ENCODE peak calls at places on chromosomes 3 and 15, in eight cellular contexts. P, O, H, N, L, C, M and W are unnamed samples.

GRCh38 chr3:171753025-171753472 is 57.2 kb downstream of the PLD1 start:
- DNase-seq in L (no peak), C (no peak), P (peak), M (no peak), H (no peak), N (peak), O (peak), W (no peak)

GRCh38 chr3:130604806-130605205 is 87.8 kb downstream of the COL6A6 start:
- DNase-seq in O (no peak), N (no peak), H (no peak), C (no peak), M (no peak), P (no peak), L (no peak), W (no peak)

GRCh38 chr3:17009831-17010230 is 125.1 kb downstream of the PLCL2 start:
- DNase-seq in N (no peak), M (no peak), C (no peak), P (no peak), H (no peak), O (no peak), L (no peak), W (no peak)

GRCh38 chr3:35393916-35394315 is 245.4 kb upstream of the ARPP21 start:
- DNase-seq in P (no peak), H (no peak), O (no peak), M (no peak), C (no peak), N (peak), L (no peak), W (no peak)

GRCh38 chr3:141015486-141015885 is 35.7 kb upstream of the SPSB4 start:
- DNase-seq in P (no peak), C (no peak), O (no peak), M (no peak), L (peak), H (no peak), N (no peak), W (no peak)

GRCh38 chr3:160755776-160756304 is at the start of gene PPM1L:
- DNase-seq in O (peak), C (peak), M (peak), L (peak), P (peak), N (peak), H (no peak), W (peak)

GRCh38 chr3:63990733-63991132 is 32.6 kb downstream of the PSMD6 start:
- DNase-seq in L (no peak), H (no peak), P (no peak), O (no peak), M (no peak), C (no peak), N (no peak), W (no peak)

GRCh38 chr3:128433630-128434185 is 33.0 kb downstream of the DNAJB8 start:
- DNase-seq in P (no peak), H (no peak), M (no peak), O (no peak), N (no peak), L (no peak), C (no peak), W (peak)

GRCh38 chr15:90680371-90680935 is 36.7 kb upstream of the BLM start:
- DNase-seq in C (no peak), O (peak), L (peak), P (peak), M (peak), N (peak), H (no peak), W (peak)

GRCh38 chr3:22819209-22819608 is 383.9 kb upstream of the UBE2E2 start:
- DNase-seq in N (no peak), M (no peak), O (no peak), C (no peak), P (no peak), L (no peak), H (no peak), W (no peak)

GRCh38 chr3:50170689-50171088 is 15.6 kb downstream of the SEMA3F start:
- DNase-seq in H (no peak), N (peak), M (no peak), O (peak), L (peak), C (no peak), P (peak), W (peak)

GRCh38 chr15:45200799-45201556 is 13.2 kb upstream of the SHF start:
- DNase-seq in N (peak), C (no peak), H (peak), M (peak), O (peak), L (peak), P (peak), W (peak)

GRCh38 chr3:72816843-72817485 is 31.3 kb downstream of the SHQ1 start:
- DNase-seq in P (no peak), M (no peak), N (no peak), H (no peak), O (no peak), L (no peak), C (peak), W (no peak)

GRCh38 chr3:165491487-165491886 is 295.3 kb upstream of the SLITRK3 start:
- DNase-seq in M (peak), H (no peak), C (no peak), N (peak), L (no peak), O (no peak), P (peak), W (no peak)

GRCh38 chr3:95923496-95924210 is 890.7 kb upstream of the EPHA6 start:
- DNase-seq in L (peak), M (no peak), O (peak), P (peak), N (peak), C (no peak), H (no peak), W (no peak)

GRCh38 chr3:31077021-31077601 is 182.7 kb upstream of the GADL1 start:
- DNase-seq in O (no peak), H (no peak), C (peak), M (no peak), P (peak), N (peak), L (peak), W (peak)

GRCh38 chr3:120846073-120846472 is 61.9 kb upstream of the STXBP5L start:
- DNase-seq in P (no peak), H (no peak), M (no peak), N (no peak), L (no peak), O (no peak), C (no peak), W (no peak)

GRCh38 chr15:74866090-74866489 is 7.1 kb downstream of the SCAMP2 start:
- DNase-seq in M (no peak), P (peak), N (peak), C (no peak), O (peak), H (no peak), L (peak), W (peak)

GRCh38 chr15:59616390-59616789 is 4.8 kb downstream of the GCNT3 start:
- DNase-seq in N (no peak), P (no peak), M (no peak), L (no peak), H (no peak), O (no peak), C (no peak), W (no peak)

GRCh38 chr15:95016511-95017219 is 785.3 kb downstream of the MCTP2 start:
- DNase-seq in M (no peak), P (peak), O (no peak), C (no peak), N (peak), H (no peak), L (no peak), W (peak)

GRCh38 chr3:177468816-177469590 is 271.7 kb upstream of the TBL1XR1 start:
- DNase-seq in H (no peak), N (peak), C (no peak), P (peak), M (no peak), O (no peak), L (peak), W (peak)

GRCh38 chr3:115549111-115549510 is 74.2 kb upstream of the GAP43 start:
- DNase-seq in M (no peak), L (no peak), N (no peak), C (no peak), O (no peak), P (peak), H (no peak), W (no peak)

GRCh38 chr3:63960048-63960711 is 48.0 kb upstream of the SCAANT1 start:
- DNase-seq in N (peak), O (peak), M (peak), C (no peak), L (peak), H (no peak), P (peak), W (peak)